ENCODE peak calls at places on chromosomes 5 and 9, in five cellular contexts. C is colonic mucosa, O is HCT116, Q is IMR-90, L is keratinocyte. E is an unnamed sample.

GRCh38 chr9:108844391-108844790 is 11.4 kb downstream of the ACTL7B start:
- DNase-seq in Q (no peak), L (no peak), O (no peak), C (no peak), E (no peak)

GRCh38 chr9:95125652-95126051 is 191.9 kb downstream of the FANCC start:
- DNase-seq in Q (no peak), L (no peak), O (no peak), C (no peak), E (no peak)

GRCh38 chr5:67817652-67818051 is 397.9 kb upstream of the PIK3R1 start:
- DNase-seq in L (no peak), O (no peak), C (no peak), Q (no peak), E (no peak)

GRCh38 chr5:56606202-56606601 is 209.1 kb upstream of the MAP3K1 start:
- DNase-seq in O (no peak), Q (no peak), C (no peak), L (no peak), E (no peak)

GRCh38 chr9:126836216-126836615 is 24.2 kb upstream of the ZBTB34 start:
- DNase-seq in Q (no peak), O (no peak), C (no peak), L (no peak), E (no peak)

GRCh38 chr5:155408465-155408864 is 394.9 kb downstream of the KIF4B start:
- DNase-seq in L (no peak), O (no peak), C (no peak), Q (no peak), E (no peak)

GRCh38 chr5:25295067-25295466 is 650.3 kb upstream of the CDH10 start:
- DNase-seq in Q (no peak), O (no peak), C (no peak), L (no peak), E (no peak)

GRCh38 chr5:116650544-116650943 is 75.9 kb upstream of the SEMA6A start:
- DNase-seq in C (no peak), Q (no peak), O (no peak), L (no peak), E (no peak)

GRCh38 chr5:20694121-20694520 is 706.1 kb upstream of the CDH18 start:
- DNase-seq in Q (no peak), L (no peak), O (no peak), C (no peak), E (no peak)

GRCh38 chr9:2267171-2267740 is 252.1 kb downstream of the SMARCA2 start:
- DNase-seq in L (no peak), O (no peak), Q (no peak), C (no peak), E (no peak)

GRCh38 chr5:117690603-117691002 is 1116.0 kb upstream of the SEMA6A start:
- DNase-seq in L (no peak), O (no peak), C (no peak), Q (no peak), E (no peak)

GRCh38 chr9:111720170-111720569 is 58.8 kb downstream of the GNG10 start:
- DNase-seq in O (no peak), L (no peak), C (no peak), Q (peak; percentile 7), E (no peak)

GRCh38 chr9:126084696-126085095 is 241.9 kb upstream of the MVB12B start:
- DNase-seq in C (no peak), L (no peak), Q (no peak), O (no peak), E (no peak)

GRCh38 chr5:127785098-127785927 is 82.1 kb downstream of the CCDC192 start:
- DNase-seq in L (peak; percentile 25), O (no peak), C (no peak), Q (peak; percentile 96), E (no peak)

GRCh38 chr5:83255268-83255667 is 177.9 kb downstream of the XRCC4 start:
- DNase-seq in L (no peak), Q (peak; percentile 57), O (no peak), C (no peak), E (no peak)

GRCh38 chr5:136077046-136077445 is 48.3 kb downstream of the TGFBI start:
- DNase-seq in O (no peak), C (peak; percentile 9), L (no peak), Q (no peak), E (no peak)

GRCh38 chr9:71760901-71761300 is 7.4 kb downstream of the CEMIP2 start:
- DNase-seq in C (peak; percentile 60), Q (no peak), O (no peak), L (no peak), E (no peak)

GRCh38 chr5:1363160-1363559 is 18.3 kb upstream of the CLPTM1L start:
- DNase-seq in O (no peak), L (no peak), C (no peak), Q (no peak), E (no peak)
- TF ChIP-seq CTCF in O (no peak), L (no peak), C (no peak), Q (no peak), E (no peak)

GRCh38 chr9:119333507-119334229 is 35.6 kb downstream of the BRINP1 start:
- DNase-seq in C (no peak), O (no peak), L (no peak), Q (no peak), E (no peak)
- H3K27ac ChIP-seq in C (no peak overlapping the region), O (no peak overlapping the region), L (no peak overlapping the region), Q (no peak overlapping the region), E (no peak overlapping the region)

GRCh38 chr5:90968319-90968718 is 409.7 kb downstream of the ADGRV1 start:
- DNase-seq in L (no peak), C (no peak), Q (no peak), O (no peak), E (no peak)

GRCh38 chr5:90967851-90968250 is 409.3 kb downstream of the ADGRV1 start:
- DNase-seq in O (no peak), Q (no peak), C (no peak), L (no peak), E (no peak)

GRCh38 chr5:90967443-90967842 is 408.8 kb downstream of the ADGRV1 start:
- DNase-seq in Q (no peak), L (no peak), C (no peak), O (no peak), E (no peak)

GRCh38 chr5:90962481-90962880 is 403.9 kb downstream of the ADGRV1 start:
- DNase-seq in O (no peak), C (no peak), Q (no peak), L (no peak), E (no peak)

GRCh38 chr5:90965110-90965676 is 406.6 kb downstream of the ADGRV1 start:
- DNase-seq in C (no peak), Q (no peak), L (no peak), O (no peak), E (no peak)
- H3K9ac ChIP-seq in C (no peak overlapping the region), Q (no peak overlapping the region), L (no peak overlapping the region), O (no peak overlapping the region), E (no peak overlapping the region)

GRCh38 chr5:36240779-36241635 is 718 bp downstream of the NADK2 start:
- DNase-seq in Q (peak; percentile 59), O (no peak), C (peak; percentile 72), L (no peak), E (peak; percentile 56)
- TF ChIP-seq CTCF in Q (no peak), O (no peak), C (no peak), L (no peak), E (no peak)

GRCh38 chr5:138926257-138926656 is 51.1 kb upstream of the LRRTM2 start:
- DNase-seq in Q (no peak), C (no peak), O (no peak), L (no peak), E (no peak)

GRCh38 chr5:138929571-138929955 is 54.4 kb upstream of the LRRTM2 start:
- DNase-seq in L (no peak), C (no peak), Q (no peak), O (no peak), E (no peak)

GRCh38 chr5:138926688-138927448 is 51.7 kb upstream of the LRRTM2 start:
- DNase-seq in O (no peak), C (no peak), L (no peak), Q (no peak), E (no peak)

GRCh38 chr5:138927979-138928378 is 52.8 kb upstream of the LRRTM2 start:
- DNase-seq in Q (peak; percentile 23), O (no peak), C (peak; percentile 49), L (no peak), E (no peak)

GRCh38 chr5:138927539-138927938 is 52.4 kb upstream of the LRRTM2 start:
- DNase-seq in O (no peak), L (no peak), C (no peak), Q (no peak), E (no peak)
- H3K27ac ChIP-seq in O (no peak overlapping the region), L (no peak overlapping the region), C (no peak overlapping the region), Q (no peak overlapping the region), E (no peak overlapping the region)